ENCODE peak calls at places on chromosome 3, in four cellular contexts. U is HCT116, A is PC-3, T is DND-41. C is an unnamed sample.

GRCh38 chr3:119625451-119626153 is 27.9 kb downstream of the PLA1A start:
- DNase-seq in T (no peak), A (no peak), U (no peak), C (no peak)

GRCh38 chr3:195087321-195087720 is 183.6 kb downstream of the XXYLT1 start:
- DNase-seq in U (no peak), A (no peak), T (no peak), C (no peak)

GRCh38 chr3:185824051-185824466 is 783 bp downstream of the IGF2BP2 start:
- DNase-seq in A (no peak), U (no peak), T (no peak), C (no peak)

GRCh38 chr3:128488995-128489859 is 3.8 kb downstream of the GATA2 start:
- DNase-seq in U (peak; percentile 35), A (peak; percentile 62), T (no peak), C (no peak)

GRCh38 chr3:170977911-170978310 is 48.6 kb downstream of the SLC2A2 start:
- DNase-seq in A (no peak), T (no peak), U (no peak), C (no peak)

GRCh38 chr3:141150431-141150830 is 81.2 kb upstream of the PXYLP1 start:
- DNase-seq in A (no peak), T (no peak), U (no peak), C (no peak)

GRCh38 chr3:50583897-50584296 is 14.6 kb downstream of the HEMK1 start:
- DNase-seq in U (no peak), A (no peak), T (no peak), C (no peak)

GRCh38 chr3:195557327-195557726 is 14.2 kb upstream of the PPP1R2 start:
- DNase-seq in T (no peak), U (no peak), A (no peak), C (no peak)

GRCh38 chr3:15497984-15498383 is 23.5 kb downstream of the COLQ start:
- DNase-seq in T (no peak), A (no peak), U (no peak), C (peak; percentile 26)

GRCh38 chr3:2098398-2099027 is at the start of gene CNTN4:
- DNase-seq in U (no peak), A (no peak), T (no peak), C (no peak)

GRCh38 chr3:68007621-68008226 is 353.3 kb upstream of the SUCLG2 start:
- DNase-seq in U (no peak), T (no peak), A (no peak), C (no peak)

GRCh38 chr3:174424656-174425055 is 434.5 kb upstream of the NAALADL2 start:
- DNase-seq in A (no peak), T (no peak), U (no peak), C (no peak)

GRCh38 chr3:22175899-22176298 is 424.9 kb upstream of the ZNF385D start:
- DNase-seq in U (no peak), A (peak; percentile 44), T (no peak), C (no peak)
- H3K4me2 ChIP-seq in U (no peak overlapping the region), A (no peak overlapping the region), T (no peak overlapping the region), C (no peak overlapping the region)

GRCh38 chr3:30648670-30649357 is 42.4 kb downstream of the TGFBR2 start:
- DNase-seq in A (no peak), U (no peak), T (no peak), C (no peak)

GRCh38 chr3:30654269-30654668 is 47.9 kb downstream of the TGFBR2 start:
- DNase-seq in T (no peak), A (no peak), U (no peak), C (no peak)

GRCh38 chr3:30646961-30647752 is 40.8 kb downstream of the TGFBR2 start:
- DNase-seq in A (no peak), T (no peak), U (no peak), C (no peak)

GRCh38 chr3:30649572-30650310 is 43.3 kb downstream of the TGFBR2 start:
- DNase-seq in A (no peak), T (no peak), U (no peak), C (no peak)

DNA sequence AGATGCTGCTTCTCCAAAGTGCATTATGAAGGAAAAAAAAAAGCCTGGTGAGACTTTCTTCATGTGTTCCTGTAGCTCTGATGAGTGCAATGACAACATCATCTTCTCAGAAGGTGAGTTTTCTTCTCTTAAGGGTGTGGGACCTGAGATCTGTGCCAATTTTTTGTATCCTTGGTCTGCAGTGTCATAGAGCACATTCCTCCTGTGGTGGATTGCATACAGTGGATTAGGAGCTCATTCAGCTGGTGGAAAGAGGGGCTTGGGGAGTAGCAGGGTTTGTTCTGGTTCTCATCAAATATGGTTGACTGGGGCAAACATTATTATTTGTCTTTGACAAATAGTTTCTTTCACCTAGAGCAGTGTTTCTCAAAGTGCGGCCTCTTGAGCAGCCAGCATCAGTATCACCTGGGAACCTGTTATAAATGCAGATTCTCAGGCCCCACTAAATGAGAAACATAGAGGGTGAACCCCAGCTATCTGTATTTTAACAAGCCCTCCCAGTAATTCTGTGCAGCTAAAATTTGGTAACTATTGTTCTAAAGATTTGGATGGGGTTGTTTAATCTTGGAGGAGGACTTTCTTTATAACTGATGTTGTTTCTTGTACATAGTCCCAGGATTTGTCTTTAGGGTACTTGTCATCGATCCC is 44.1 kb downstream of the TGFBR2 start:
- DNase-seq in T (no peak), A (no peak), U (no peak), C (no peak)
- H3K27me3 ChIP-seq in T (no peaks in the 10 kb centered on the region), A (no peaks in the 10 kb centered on the region), U (no peaks in the 10 kb centered on the region), C (no peaks in the 10 kb centered on the region)

GRCh38 chr3:99927651-99928390 is 110.2 kb downstream of the CMSS1 start:
- DNase-seq in U (no peak), T (no peak), A (no peak), C (no peak)
- H3K4me2 ChIP-seq in U (no peak overlapping the region), T (no peak overlapping the region), A (no peak overlapping the region), C (no peak overlapping the region)

GRCh38 chr3:112027839-112028238 is 6.7 kb upstream of the TMPRSS7 start:
- DNase-seq in U (no peak), A (no peak), T (no peak), C (no peak)

GRCh38 chr3:112032377-112032776 is 2.2 kb upstream of the TMPRSS7 start:
- DNase-seq in U (no peak), A (no peak), T (no peak), C (no peak)

GRCh38 chr3:112034436-112034835 is at the start of gene TMPRSS7:
- DNase-seq in U (no peak), A (no peak), T (no peak), C (no peak)

GRCh38 chr3:112035241-112035640 is 705 bp downstream of the TMPRSS7 start:
- DNase-seq in A (no peak), T (no peak), U (no peak), C (no peak)

DNA sequence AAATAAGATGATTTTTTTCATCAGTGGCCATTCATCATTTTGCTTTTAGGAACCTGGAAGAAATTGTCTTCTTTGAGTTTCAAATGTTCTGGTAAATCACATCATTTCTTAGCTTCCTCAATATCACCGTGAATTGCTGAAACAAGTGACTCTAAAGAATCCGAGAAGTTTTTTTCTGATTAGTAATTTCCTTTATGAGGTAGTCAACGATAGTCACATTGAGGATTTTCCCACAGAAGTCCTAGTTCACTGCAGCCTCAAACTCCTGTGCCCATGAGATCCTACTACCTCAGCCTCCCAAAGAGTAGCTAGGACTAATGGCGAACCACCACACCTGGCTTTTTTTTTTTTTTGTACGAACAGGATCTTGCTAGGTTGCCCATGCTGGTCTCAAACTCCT is 3.6 kb upstream of the TMPRSS7 start:
- DNase-seq in T (no peak), A (no peak), U (no peak), C (no peak)
- H3K27me3 ChIP-seq in T (no peaks in the 10 kb centered on the region), A (no peaks in the 10 kb centered on the region), U (no peaks in the 10 kb centered on the region), C (no peaks in the 10 kb centered on the region)

DNA sequence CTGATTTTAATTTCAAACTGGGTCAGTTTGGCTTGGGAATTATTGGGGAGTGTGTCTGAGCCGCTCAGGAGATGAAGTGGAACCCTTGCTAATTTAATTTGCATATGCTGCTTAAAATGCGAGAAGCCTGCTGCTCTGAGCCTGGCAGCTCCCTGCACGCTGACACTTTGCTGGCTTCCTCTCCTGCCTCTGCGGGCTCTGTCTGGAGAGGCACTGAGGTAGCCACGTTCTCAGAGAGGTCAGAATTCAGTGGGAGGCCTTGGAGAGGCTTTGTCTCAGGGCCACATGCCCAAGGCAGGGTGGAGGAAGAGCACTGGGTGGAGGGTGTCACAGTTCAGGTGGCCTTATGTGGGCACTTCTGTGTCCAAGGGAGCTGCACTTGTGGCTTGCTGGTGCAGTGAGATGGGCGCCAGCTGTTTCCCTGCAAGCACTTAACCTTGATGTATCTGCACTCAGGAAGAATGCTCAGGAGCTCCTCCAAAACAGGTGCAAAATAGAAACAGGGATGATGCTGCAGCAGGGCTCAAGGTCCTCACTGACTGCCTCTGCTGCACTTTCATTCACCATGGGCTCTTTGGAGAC is 151.5 kb downstream of the CADPS start:
- DNase-seq in U (no peak), A (no peak), T (no peak), C (peak; percentile 92)
- H3K4me2 ChIP-seq in U (no peak overlapping the region), A (no peak overlapping the region), T (no peak overlapping the region), C (peak overlapping the region; percentile 88)

DNA sequence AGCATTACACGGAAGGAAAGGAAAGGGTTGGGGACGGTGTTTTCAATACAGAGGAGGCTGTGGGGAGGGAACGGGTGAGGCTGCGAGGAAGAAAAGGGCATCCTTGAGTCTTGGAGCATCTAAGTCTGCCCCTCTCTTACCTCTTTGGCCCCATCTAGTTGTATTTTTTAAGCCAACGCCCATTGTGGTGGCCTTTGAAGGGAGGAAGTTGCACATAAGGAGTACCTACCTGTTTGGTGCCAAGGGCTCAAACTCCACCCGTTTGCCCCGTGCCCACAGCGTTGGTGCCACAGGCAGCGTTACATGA is 146.1 kb upstream of the UMPS start:
- DNase-seq in A (no peak), T (no peak), U (no peak), C (no peak)
- H3K27me3 ChIP-seq in A (no peaks in the 10 kb centered on the region), T (peaks cover 11% of the 10 kb centered on the region), U (no peaks in the 10 kb centered on the region), C (no peaks in the 10 kb centered on the region)

C was measured in Karpas-422.